ENCODE peak calls at places on chromosomes 4 and X, in eight cellular contexts. R is fibroblast of lung; V is NCI-H2029; N is lung microvascular endothelial cell; Q is M059J; Z is K562; C is CD8-positive, alpha-beta memory T cell; A is progenitor cell of endocrine pancreas. P is an unnamed sample.

GRCh38 chr4:117064297-117064696 is 21.1 kb downstream of the TRAM1L1 start:
- DNase-seq in R (no peak), V (no peak), N (no peak), Q (peak), Z (no peak), C (no peak), A (no peak), P (no peak)

GRCh38 chr4:122701061-122701460 is 31.4 kb upstream of the BBS12 start:
- DNase-seq in R (no peak), V (no peak), N (no peak), Q (no peak), Z (no peak), C (no peak), A (no peak), P (no peak)

GRCh38 chr4:76600447-76600846 is 165.4 kb downstream of the SHROOM3 start:
- DNase-seq in R (no peak), V (no peak), N (no peak), Q (peak), Z (no peak), C (no peak), A (no peak), P (no peak)

GRCh38 chrX:138018145-138018799 is 452.3 kb downstream of the ZIC3 start:
- DNase-seq in R (peak), V (no peak), N (no peak), Q (no peak), Z (no peak), C (no peak), A (no peak), P (no peak)

GRCh38 chr4:825063-825968 is 613 bp downstream of the CPLX1 start:
- DNase-seq in R (no peak), V (no peak), N (no peak), Q (no peak), Z (peak), C (peak), A (no peak), P (no peak)

GRCh38 chr4:40621592-40622512 is 7.8 kb downstream of the RBM47 start:
- DNase-seq in R (peak), V (peak), N (peak), Q (peak), Z (peak), C (no peak), A (no peak), P (no peak)

GRCh38 chr4:48129307-48130014 is 4.6 kb downstream of the TXK start:
- DNase-seq in R (no peak), V (no peak), N (no peak), Q (peak), Z (peak), C (peak), A (no peak), P (no peak)

GRCh38 chrX:41386222-41386990 is 52.4 kb downstream of the DDX3X start:
- DNase-seq in R (no peak), V (no peak), N (no peak), Q (no peak), Z (no peak), C (no peak), A (no peak), P (no peak)

P was measured in DMS79.